ENCODE peak calls at places on chromosome 12, in seven cellular contexts. B is skeletal muscle cell; J is H54; O is GM23248; D is nephron progenitor cell; H is activated CD8-positive, alpha-beta T cell treated with anti-CD3 and anti-CD28 coated beads for 36 hours; S is A549. L is an unnamed sample.

GRCh38 chr12:81176796-81177195 is 98.9 kb downstream of the ACSS3 start:
- DNase-seq in B (no peak), J (no peak), O (peak), D (no peak), H (no peak), S (no peak), L (no peak)

GRCh38 chr12:14394317-14395058 is 29.0 kb downstream of the ATF7IP start:
- DNase-seq in B (peak), J (no peak), O (peak), D (peak), H (peak), S (peak), L (peak)

GRCh38 chr12:46459111-46459510 is 86.5 kb upstream of the SLC38A2 start:
- DNase-seq in B (peak), J (no peak), O (peak), D (no peak), H (peak), S (no peak), L (no peak)

GRCh38 chr12:52730383-52730782 is 27.1 kb upstream of the KRT77 start:
- DNase-seq in B (no peak), J (no peak), O (no peak), D (no peak), H (no peak), S (no peak), L (no peak)

GRCh38 chr12:121634836-121635235 is 8.5 kb downstream of the ORAI1 start:
- DNase-seq in B (no peak), J (no peak), O (no peak), D (no peak), H (no peak), S (no peak), L (no peak)

GRCh38 chr12:26268841-26269553 is 73.6 kb downstream of the SSPN start:
- DNase-seq in B (no peak), J (no peak), O (peak), D (no peak), H (no peak), S (no peak), L (no peak)

GRCh38 chr12:104659058-104659457 is 202.3 kb downstream of the CHST11 start:
- DNase-seq in B (no peak), J (no peak), O (no peak), D (no peak), H (no peak), S (no peak), L (no peak)

GRCh38 chr12:70049596-70050360 is 193.5 kb upstream of the CNOT2 start:
- DNase-seq in B (no peak), J (no peak), O (no peak), D (no peak), H (peak), S (no peak), L (peak)

GRCh38 chr12:108442077-108442476 is 73.0 kb upstream of the FICD start:
- DNase-seq in B (no peak), J (no peak), O (no peak), D (no peak), H (no peak), S (no peak), L (no peak)

GRCh38 chr12:47094804-47095203 is 15.0 kb upstream of the AMIGO2 start:
- DNase-seq in B (no peak), J (no peak), O (no peak), D (no peak), H (no peak), S (no peak), L (no peak)